ENCODE peak calls at places on chromosomes 12 and 14, in eight cellular contexts. R is GM23338, B is suprapubic skin, K is sigmoid colon, P is stomach, A is breast epithelium, E is endothelial cell of umbilical vein, M is upper lobe of left lung. U is an unnamed sample.

GRCh38 chr14:67557118-67557517 is 24.0 kb downstream of the PLEKHH1 start:
- DNase-seq in E (no peak), K (no peak), A (peak), B (no peak), R (peak), M (no peak), P (no peak), U (no peak)

GRCh38 chr12:25320123-25321006 is 69.6 kb upstream of the KRAS start:
- DNase-seq in M (no peak), R (no peak), P (no peak), E (no peak), K (no peak), B (no peak), A (no peak), U (no peak)

GRCh38 chr12:117986705-117987469 is 18.1 kb upstream of the KSR2 start:
- DNase-seq in B (no peak), A (no peak), R (no peak), P (no peak), M (no peak), K (no peak), E (no peak), U (no peak)

GRCh38 chr12:92556141-92556540 is 146.6 kb upstream of the PLEKHG7 start:
- DNase-seq in R (no peak), K (no peak), P (no peak), B (no peak), E (no peak), M (no peak), A (no peak), U (no peak)

GRCh38 chr12:131832393-131833231 is 4.4 kb downstream of the MMP17 start:
- DNase-seq in P (no peak), E (no peak), R (no peak), A (no peak), M (peak), K (peak), B (peak), U (peak)

GRCh38 chr12:49198431-49199155 is 9.7 kb upstream of the TUBA1A start:
- DNase-seq in K (peak), E (peak), R (peak), M (no peak), P (no peak), B (peak), A (no peak), U (no peak)

GRCh38 chr14:73787760-73788508 is 63.7 kb upstream of the PTGR2 start:
- DNase-seq in A (no peak), E (peak), P (no peak), M (no peak), R (no peak), B (no peak), K (peak), U (no peak)

GRCh38 chr12:70443274-70443673 is 77.2 kb downstream of the KCNMB4 start:
- DNase-seq in E (peak), R (no peak), P (no peak), B (no peak), K (no peak), M (no peak), A (no peak), U (no peak)

GRCh38 chr12:116861331-116861730 is 19.9 kb downstream of the HRK start:
- DNase-seq in A (no peak), M (no peak), R (no peak), P (no peak), E (no peak), B (no peak), K (no peak), U (no peak)

GRCh38 chr14:93745603-93746273 is 42.5 kb downstream of the PRIMA1 start:
- DNase-seq in A (no peak), B (no peak), E (no peak), K (peak), M (no peak), P (no peak), R (no peak), U (no peak)

GRCh38 chr14:32085182-32085844 is 8.2 kb downstream of the ARHGAP5 start:
- DNase-seq in R (no peak), M (no peak), E (no peak), B (no peak), A (no peak), K (no peak), P (no peak), U (no peak)

GRCh38 chr14:42110167-42110566 is 503.5 kb downstream of the LRFN5 start:
- DNase-seq in B (no peak), R (peak), E (no peak), M (no peak), K (no peak), P (no peak), A (no peak), U (no peak)

GRCh38 chr12:122031342-122032216 is 9.9 kb downstream of the BCL7A start:
- DNase-seq in K (no peak), B (no peak), R (peak), E (peak), P (peak), M (no peak), A (no peak), U (no peak)

GRCh38 chr12:32031109-32031508 is 71.9 kb downstream of the RESF1 start:
- DNase-seq in M (no peak), R (no peak), B (peak), E (peak), P (no peak), A (no peak), K (no peak), U (no peak)

GRCh38 chr14:22699801-22700564 is 55.8 kb upstream of the OR6J1 start:
- DNase-seq in A (no peak), P (no peak), R (no peak), E (peak), M (no peak), B (no peak), K (no peak), U (no peak)

GRCh38 chr12:120496353-120497340 is 734 bp downstream of the DYNLL1 start:
- DNase-seq in R (peak), P (peak), K (peak), A (peak), M (peak), E (peak), B (peak), U (peak)

GRCh38 chr14:94481468-94482131 is 5.6 kb upstream of the SERPINA9 start:
- DNase-seq in A (no peak), E (no peak), M (no peak), B (no peak), P (no peak), K (no peak), R (no peak), U (no peak)

GRCh38 chr12:118119449-118119879 is 15.7 kb upstream of the VSIG10 start:
- DNase-seq in M (no peak), A (no peak), B (no peak), K (no peak), E (no peak), P (no peak), R (peak), U (no peak)

GRCh38 chr12:116864371-116865160 is 16.7 kb downstream of the HRK start:
- DNase-seq in R (no peak), E (no peak), A (no peak), K (no peak), P (no peak), B (no peak), M (no peak), U (no peak)

GRCh38 chr14:100419856-100420255 is 96.7 kb downstream of the SLC25A47 start:
- DNase-seq in M (no peak), B (no peak), K (peak), P (no peak), E (no peak), A (no peak), R (peak), U (no peak)

GRCh38 chr12:125312471-125312870 is 247.2 kb downstream of the AACS start:
- DNase-seq in E (no peak), P (no peak), M (no peak), B (no peak), K (no peak), A (no peak), R (no peak), U (no peak)

GRCh38 chr14:50335389-50335788 is 23.3 kb downstream of the DMAC2L start:
- DNase-seq in R (peak), E (peak), B (no peak), M (no peak), P (no peak), K (peak), A (peak), U (peak)

GRCh38 chr12:26771861-26772260 is 61.1 kb downstream of the ITPR2 start:
- DNase-seq in A (no peak), R (no peak), E (no peak), M (no peak), B (no peak), P (no peak), K (no peak), U (no peak)

GRCh38 chr12:121530600-121531355 is 50.0 kb downstream of the KDM2B start:
- DNase-seq in R (peak), M (no peak), B (no peak), A (peak), P (peak), K (peak), E (peak), U (no peak)

GRCh38 chr12:84135879-84136278 is 776.7 kb downstream of the SLC6A15 start:
- DNase-seq in P (no peak), A (no peak), R (no peak), K (no peak), E (no peak), M (no peak), B (no peak), U (no peak)

GRCh38 chr12:78651755-78652154 is 212.8 kb upstream of the SYT1 start:
- DNase-seq in P (no peak), B (no peak), E (no peak), R (peak), A (no peak), K (no peak), M (no peak), U (no peak)

GRCh38 chr14:32006267-32007110 is 70.6 kb upstream of the ARHGAP5 start:
- DNase-seq in B (no peak), E (no peak), K (no peak), A (no peak), P (no peak), M (no peak), R (no peak), U (no peak)

GRCh38 chr12:91577586-91578539 is 395.2 kb upstream of the DCN start:
- DNase-seq in R (peak), E (peak), P (no peak), A (no peak), M (no peak), K (no peak), B (no peak), U (no peak)

GRCh38 chr12:79063258-79063657 is 198.7 kb downstream of the SYT1 start:
- DNase-seq in K (no peak), P (no peak), E (peak), A (no peak), M (no peak), R (peak), B (no peak), U (no peak)

GRCh38 chr12:54207539-54208267 is 18.9 kb upstream of the SMUG1 start:
- DNase-seq in A (peak), P (peak), E (peak), M (no peak), K (peak), R (peak), B (peak), U (peak)

GRCh38 chr14:67971627-67972625 is 152.3 kb downstream of the RAD51B start:
- DNase-seq in A (no peak), E (no peak), M (no peak), K (no peak), B (no peak), P (no peak), R (no peak), U (no peak)

GRCh38 chr12:24306001-24306400 is 356.5 kb upstream of the SOX5 start:
- DNase-seq in R (no peak), A (no peak), M (no peak), B (no peak), P (no peak), E (no peak), K (no peak), U (no peak)

GRCh38 chr12:2876431-2877046 is 435 bp downstream of the FOXM1 start:
- DNase-seq in P (no peak), K (peak), E (no peak), R (peak), A (no peak), B (no peak), M (no peak), U (no peak)

GRCh38 chr12:105523164-105524057 is 192.9 kb downstream of the C12orf75 start:
- DNase-seq in E (peak), M (peak), P (no peak), A (no peak), K (peak), B (peak), R (peak), U (peak)

GRCh38 chr12:89918172-89918880 is 209.7 kb upstream of the ATP2B1 start:
- DNase-seq in A (no peak), K (no peak), R (no peak), M (no peak), P (no peak), E (no peak), B (no peak), U (no peak)

GRCh38 chr14:96038920-96039632 is at the start of gene C14orf132:
- DNase-seq in R (peak), M (peak), P (peak), K (peak), E (peak), B (no peak), A (peak), U (peak)

DNA sequence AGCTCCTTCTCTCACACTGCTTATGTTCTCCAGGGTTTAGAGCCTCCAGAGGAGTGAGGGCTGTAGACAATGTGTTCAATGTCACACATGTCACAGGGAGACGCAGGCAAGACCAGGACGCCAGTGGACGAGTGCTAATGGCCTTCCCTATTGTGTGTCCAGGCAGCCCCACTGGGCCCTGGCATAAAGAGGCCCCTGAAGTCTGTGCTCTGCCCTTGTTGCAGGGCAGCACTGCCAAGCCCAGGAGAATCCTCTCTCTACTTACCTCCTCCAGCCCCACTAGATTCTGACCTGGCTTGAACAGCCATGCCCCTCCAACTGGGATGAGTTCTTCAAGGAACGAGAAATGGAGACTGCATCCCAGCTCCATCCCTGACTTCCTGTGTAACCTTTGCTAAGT is 24.8 kb upstream of the TMEM106C start:
- DNase-seq in A (no peak), B (no peak), R (no peak), M (no peak), K (peak), P (no peak), E (no peak), U (no peak)
- H3K27ac ChIP-seq in A (no peak), B (no peak), R (no peak), M (no peak), K (no peak), P (no peak), E (no peak), U (no peak)

DNA sequence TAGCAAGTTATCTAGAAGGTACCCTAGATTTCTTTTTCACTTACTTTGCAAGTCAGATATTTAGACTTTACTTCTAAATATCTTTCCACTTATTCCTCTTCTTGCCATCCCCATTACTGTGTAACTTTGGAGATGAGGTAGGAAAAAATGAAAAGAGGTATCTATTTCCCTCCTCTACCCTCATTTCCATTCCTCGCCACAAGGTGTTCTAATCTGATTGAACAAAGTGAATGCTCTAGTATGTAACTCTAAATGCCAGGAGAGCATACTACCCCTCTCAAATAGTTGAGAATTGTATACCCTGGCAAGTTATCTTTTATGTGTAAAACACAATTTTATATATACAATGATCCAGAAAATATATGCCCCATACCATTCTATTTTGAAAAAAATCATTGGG is 1.7 kb upstream of the LDHB start:
- DNase-seq in R (peak), A (no peak), K (no peak), M (no peak), E (no peak), P (no peak), B (no peak), U (no peak)
- TF ChIP-seq CTCF in R (no peak), A (no peak), K (no peak), M (no peak), E (no peak), P (no peak), B (no peak), U (no peak)

DNA sequence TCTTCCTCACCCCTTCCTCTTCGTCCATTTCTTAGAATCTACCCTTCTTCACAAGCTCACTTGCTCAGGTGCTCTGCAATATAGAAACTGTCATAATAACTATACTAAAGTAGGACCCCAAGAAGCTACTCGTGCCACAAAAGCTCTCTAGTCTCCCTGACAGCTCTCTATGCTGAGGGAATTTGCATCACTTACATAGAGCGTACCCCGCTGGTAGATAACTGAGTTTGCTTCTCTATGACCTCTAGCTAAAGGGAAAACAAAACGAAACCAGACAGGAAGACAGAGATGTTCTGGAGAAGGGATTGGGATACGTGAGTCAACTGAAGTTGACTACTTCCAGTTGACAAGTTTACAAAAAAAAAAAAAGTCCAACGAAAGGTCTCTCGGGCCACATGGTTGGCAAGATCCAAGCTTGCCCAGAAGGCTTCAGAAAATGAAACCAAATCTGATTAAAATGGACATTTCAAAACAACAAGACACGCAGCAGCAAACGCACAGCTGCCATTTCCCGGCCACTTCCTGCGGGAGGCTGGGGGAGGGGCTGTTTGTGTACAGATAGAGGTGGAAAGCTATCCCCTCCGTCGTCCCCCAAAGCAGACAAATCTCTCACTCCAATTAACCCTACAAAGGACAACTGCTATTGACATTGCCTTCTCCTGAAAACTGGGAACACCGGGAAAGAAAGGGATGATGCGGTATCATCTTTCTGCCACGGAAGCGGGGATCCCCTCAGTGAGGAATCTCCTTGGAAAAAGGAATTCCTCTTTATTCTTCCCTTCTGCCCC is 1.3 kb downstream of the BAZ2A start:
- DNase-seq in B (no peak), K (peak), R (peak), P (peak), A (peak), E (peak), M (no peak), U (peak)
- TF ChIP-seq POLR2AphosphoS5 in B (peak), K (peak), R (no peak), P (peak), A (no peak), E (peak), M (peak), U (peak)

DNA sequence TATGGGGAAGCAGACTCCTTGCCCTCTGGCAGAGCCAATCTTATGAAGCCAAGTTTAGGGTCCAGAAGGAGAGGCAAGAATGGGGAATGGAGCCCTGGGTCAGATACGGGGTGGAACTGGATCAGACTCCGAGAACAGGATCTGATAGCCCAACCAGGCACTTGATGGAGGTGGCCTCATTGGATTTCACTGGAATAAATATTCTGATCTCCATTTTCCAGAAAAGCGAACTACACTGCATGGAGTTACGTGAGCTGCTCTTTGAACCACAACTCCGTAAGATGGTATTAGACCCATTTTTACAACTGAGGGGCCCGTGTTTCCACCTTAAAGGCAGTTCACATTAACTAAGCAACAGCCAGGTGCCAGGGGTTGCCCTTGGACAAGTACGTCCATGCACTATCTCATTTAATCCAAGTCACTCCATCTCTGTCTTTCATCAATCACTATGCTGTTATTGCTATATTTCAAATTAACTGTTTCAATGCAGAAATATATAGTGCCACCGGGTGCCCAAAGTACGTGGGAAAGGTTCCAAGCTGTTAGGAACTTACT is 155.2 kb downstream of the BCL11B start:
- DNase-seq in P (no peak), M (no peak), E (no peak), A (peak), K (no peak), R (no peak), B (no peak), U (no peak)
- H3K27ac ChIP-seq in P (no peak), M (no peak), E (no peak), A (no peak), K (no peak), R (no peak), B (no peak), U (no peak)

GRCh38 chr12:132955933-132956725 is at the start of gene ZNF605:
- DNase-seq in E (peak), R (peak), P (peak), M (peak), A (peak), B (peak), K (peak), U (peak)

GRCh38 chr12:132953163-132953425 is 3.0 kb downstream of the ZNF605 start:
- DNase-seq in P (no peak), B (no peak), M (no peak), A (no peak), K (no peak), R (no peak), E (no peak), U (no peak)

GRCh38 chr12:132954471-132955048 is 1.5 kb downstream of the ZNF605 start:
- DNase-seq in R (no peak), M (no peak), P (no peak), A (no peak), E (peak), B (no peak), K (no peak), U (no peak)

GRCh38 chr12:132953771-132954170 is 2.3 kb downstream of the ZNF605 start:
- DNase-seq in A (no peak), B (no peak), M (no peak), E (no peak), P (no peak), K (no peak), R (no peak), U (no peak)

DNA sequence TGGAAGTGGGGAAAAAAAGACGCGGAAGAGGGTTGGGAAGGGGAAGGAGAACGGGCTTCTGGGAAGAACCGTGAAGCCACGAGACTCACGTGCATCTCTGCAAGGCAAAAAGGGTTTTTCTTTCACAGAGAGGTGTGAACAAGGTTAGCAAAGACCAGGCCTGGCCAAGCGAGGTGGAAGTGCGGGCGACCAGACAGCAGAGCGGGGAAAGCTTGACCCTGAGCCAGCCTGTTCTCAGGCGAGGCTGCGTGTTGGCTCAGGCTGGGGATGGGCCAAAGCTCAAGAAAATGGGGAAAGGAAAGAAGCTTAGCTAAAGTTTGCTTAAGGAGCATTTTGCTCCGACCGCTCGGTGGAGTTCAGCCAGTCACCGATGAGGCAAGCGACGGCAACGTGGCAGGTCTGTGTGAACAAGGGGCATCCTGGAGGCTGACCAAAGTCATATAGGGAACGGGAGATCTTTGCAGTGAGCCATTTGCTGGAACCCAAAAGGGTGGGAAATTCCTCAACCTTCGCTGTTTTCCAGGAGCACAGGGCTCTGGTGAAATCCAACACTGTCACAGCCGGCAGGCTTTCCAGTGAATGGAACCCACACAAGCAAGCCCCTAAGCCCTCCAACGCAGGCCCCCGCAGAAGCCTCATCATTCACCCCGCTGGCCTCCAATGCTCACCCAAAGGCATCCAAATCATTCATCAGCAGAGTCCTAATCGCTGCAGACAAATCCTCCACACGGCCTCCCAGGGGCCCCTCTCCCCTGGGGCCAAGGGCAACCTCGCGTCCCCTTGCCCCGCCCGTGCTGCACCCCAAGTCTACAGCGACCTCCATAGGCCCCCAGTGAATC is 793 bp downstream of the ZNF605 start:
- DNase-seq in M (no peak), P (peak), A (no peak), R (peak), B (no peak), E (peak), K (peak), U (no peak)
- TF ChIP-seq CTCF in M (no peak), P (no peak), A (no peak), R (peak), B (no peak), E (no peak), K (no peak), U (no peak)